ENCODE peak calls at places on chromosomes 13 and 19, in seven cellular contexts. P is lower leg skin, N is mesothelial cell of epicardium, L is endothelial cell, Q is cardiac muscle cell, O is AG09319, D is testis. B is an unnamed sample.

GRCh38 chr19:54662730-54663129 is at the start of gene LILRB4:
- DNase-seq in Q (no peak), L (no peak), P (peak; percentile 32), N (no peak), O (no peak), D (peak; percentile 40), B (no peak)

GRCh38 chr19:10718205-10719196 is 622 bp downstream of the DNM2 start:
- DNase-seq in N (peak; percentile 43), D (peak; percentile 51), L (peak; percentile 66), P (no peak), O (no peak), Q (peak; percentile 51), B (peak; percentile 29)

GRCh38 chr19:50803633-50804419 is 13.6 kb downstream of the ACP4 start:
- DNase-seq in O (no peak), L (peak; percentile 40), N (peak; percentile 45), D (no peak), Q (peak; percentile 21), P (no peak), B (no peak)

GRCh38 chr19:45753548-45753947 is 15.5 kb downstream of the SIX5 start:
- DNase-seq in Q (no peak), L (no peak), D (no peak), O (no peak), N (no peak), P (no peak), B (no peak)

GRCh38 chr19:32896516-32897214 is 27.1 kb upstream of the SLC7A9 start:
- DNase-seq in O (peak; percentile 11), D (no peak), N (no peak), L (no peak), Q (peak; percentile 8), P (no peak), B (no peak)

GRCh38 chr13:79867248-79867647 is 386.3 kb downstream of the NDFIP2 start:
- DNase-seq in O (no peak), N (no peak), L (no peak), Q (peak; percentile 21), D (no peak), P (no peak), B (no peak)

GRCh38 chr19:10420444-10421239 is at the start of gene PDE4A:
- DNase-seq in P (no peak), N (no peak), L (peak; percentile 74), O (no peak), D (no peak), Q (peak; percentile 49), B (no peak)

GRCh38 chr13:89470901-89471300 is 1799.7 kb downstream of the SLITRK5 start:
- DNase-seq in D (no peak), N (no peak), O (no peak), Q (no peak), L (no peak), P (no peak), B (no peak)

GRCh38 chr19:6678690-6679109 is 8.7 kb upstream of the TNFSF14 start:
- DNase-seq in P (no peak), L (no peak), N (no peak), O (no peak), D (no peak), Q (no peak), B (no peak)

GRCh38 chr19:53892981-53893325 is 11.0 kb downstream of the PRKCG start:
- DNase-seq in L (no peak), N (no peak), Q (no peak), D (no peak), P (no peak), O (no peak), B (no peak)

GRCh38 chr19:43623889-43624670 is 4.7 kb upstream of the ZNF428 start:
- DNase-seq in P (no peak), O (no peak), N (no peak), L (no peak), Q (no peak), D (peak; percentile 69), B (no peak)

GRCh38 chr19:42344336-42344893 is 19.0 kb downstream of the MEGF8 start:
- DNase-seq in O (no peak), D (no peak), Q (no peak), L (no peak), P (no peak), N (no peak), B (no peak)

GRCh38 chr19:42345191-42345812 is 19.9 kb downstream of the MEGF8 start:
- DNase-seq in D (no peak), O (peak; percentile 22), Q (peak; percentile 73), P (no peak), L (no peak), N (no peak), B (no peak)

GRCh38 chr19:42348211-42348610 is 22.8 kb downstream of the MEGF8 start:
- DNase-seq in D (no peak), O (no peak), L (no peak), P (no peak), Q (no peak), N (no peak), B (no peak)

DNA sequence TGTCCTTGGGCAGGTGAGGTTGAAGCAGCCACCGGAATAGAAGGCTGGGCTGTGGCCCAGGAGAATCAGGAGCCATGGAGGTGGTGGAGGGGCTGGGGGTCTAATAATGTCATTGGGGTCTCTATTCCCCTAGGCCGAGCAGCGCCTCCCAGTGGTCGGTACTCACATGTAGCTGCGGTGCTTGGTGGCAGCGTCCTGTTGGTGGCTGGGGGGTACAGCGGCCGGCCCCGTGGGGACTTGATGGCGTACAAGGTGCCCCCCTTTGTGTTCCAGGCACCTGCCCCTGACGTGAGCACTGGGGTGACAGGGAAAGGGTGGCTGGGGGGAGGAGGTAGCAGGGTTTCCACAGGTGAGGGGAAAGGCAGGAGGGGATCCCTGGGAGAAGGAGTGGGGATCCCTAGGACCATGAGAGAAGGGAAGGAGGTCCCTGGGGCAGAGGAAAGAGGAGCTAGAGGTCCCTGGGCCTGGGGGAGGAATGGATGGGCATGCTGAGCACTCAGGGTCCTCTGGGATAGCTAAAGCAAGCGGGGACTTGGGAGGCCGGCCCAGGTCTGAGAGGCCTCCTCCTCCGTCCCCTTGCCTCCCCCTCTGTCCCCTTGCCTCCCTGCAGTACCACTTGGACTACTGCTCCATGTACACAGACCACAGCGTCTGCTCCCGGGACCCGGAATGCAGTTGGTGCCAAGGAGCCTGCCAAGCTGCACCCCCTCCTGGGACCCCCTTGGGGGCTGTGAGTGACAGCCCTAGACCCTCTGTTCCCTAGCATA is 18.1 kb downstream of the MEGF8 start:
- DNase-seq in Q (no peak), N (no peak), D (no peak), L (peak; percentile 48), P (no peak), O (no peak), B (no peak)
- TF ChIP-seq CTCF in Q (no peak), N (no peak), D (no peak), L (peak; percentile 37), P (no peak), O (no peak), B (peak; percentile 35)

GRCh38 chr19:3062165-3063105 is at the start of gene TLE5:
- DNase-seq in O (no peak), N (peak; percentile 39), Q (peak; percentile 67), P (no peak), L (peak; percentile 62), D (peak; percentile 74), B (no peak)

GRCh38 chr19:3064011-3064330 is 1.7 kb upstream of the TLE5 start:
- DNase-seq in P (no peak), Q (no peak), D (no peak), L (no peak), N (no peak), O (no peak), B (no peak)

GRCh38 chr19:3059653-3060052 is 2.6 kb downstream of the TLE5 start:
- DNase-seq in O (no peak), L (no peak), D (no peak), Q (no peak), P (no peak), N (no peak), B (no peak)

GRCh38 chr19:3060852-3061182 is 1.5 kb downstream of the TLE5 start:
- DNase-seq in P (no peak), Q (no peak), N (no peak), D (no peak), L (no peak), O (no peak), B (no peak)

DNA sequence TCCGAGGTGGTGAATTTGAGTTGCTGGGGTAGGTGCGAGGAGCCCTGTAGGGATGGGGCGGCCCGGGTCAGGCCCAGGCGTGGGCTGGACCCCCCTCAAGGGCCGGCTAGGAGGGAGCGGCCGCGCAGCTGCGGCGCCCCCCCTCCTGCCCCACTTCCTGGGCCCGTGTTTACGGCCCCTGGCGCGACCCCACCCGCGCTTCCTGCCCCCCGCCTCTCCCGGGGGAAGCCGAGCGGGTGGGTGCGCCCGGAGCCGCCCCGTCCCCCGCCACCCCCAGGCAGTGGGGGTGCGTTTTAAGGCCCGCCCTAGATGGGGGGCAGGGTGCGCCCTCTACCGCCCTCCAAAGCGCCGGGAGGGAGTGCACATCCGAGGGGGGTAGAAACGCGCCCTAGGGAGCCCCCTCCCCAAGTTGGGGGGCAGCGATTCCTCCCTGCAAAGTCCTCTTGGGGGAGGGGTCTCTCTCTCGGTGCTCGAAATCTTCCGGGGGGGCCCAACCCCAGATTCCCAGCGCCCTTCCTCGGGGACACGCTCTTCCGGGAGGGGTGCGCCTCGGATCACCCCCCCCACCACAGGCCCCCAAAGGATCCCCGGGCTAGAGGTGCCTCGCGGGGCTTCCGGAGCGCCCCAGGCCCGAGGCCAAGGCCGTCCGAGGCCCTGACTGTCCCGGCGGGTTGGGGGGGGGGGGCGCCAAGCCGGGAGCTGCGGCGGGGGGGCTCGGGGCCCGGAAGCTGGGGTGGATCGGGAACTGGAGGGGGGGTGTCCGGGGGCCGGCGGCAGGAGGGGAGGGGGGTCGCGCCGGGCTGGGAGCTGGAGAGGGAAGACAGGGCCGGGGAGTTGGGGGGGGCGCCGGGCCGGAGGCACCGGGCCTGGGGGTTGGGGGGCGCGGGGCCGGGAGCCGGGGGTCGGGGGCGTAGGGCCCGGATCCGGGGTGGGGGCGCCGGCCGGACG is 807 bp downstream of the TLE5 start:
- DNase-seq in Q (peak; percentile 60), D (peak; percentile 63), O (no peak), N (no peak), P (no peak), L (no peak), B (no peak)
- TF ChIP-seq CTCF in Q (peak; percentile 39), D (no peak), O (peak; percentile 31), N (no peak), P (no peak), L (no peak), B (peak; percentile 43)

GRCh38 chr13:76036176-76036575 is 400.0 kb downstream of the LMO7 start:
- DNase-seq in O (no peak), N (no peak), P (no peak), L (no peak), D (no peak), Q (peak; percentile 11), B (no peak)

GRCh38 chr13:76038920-76039716 is 403.0 kb downstream of the LMO7 start:
- DNase-seq in N (no peak), Q (no peak), L (no peak), O (no peak), D (no peak), P (no peak), B (no peak)

DNA sequence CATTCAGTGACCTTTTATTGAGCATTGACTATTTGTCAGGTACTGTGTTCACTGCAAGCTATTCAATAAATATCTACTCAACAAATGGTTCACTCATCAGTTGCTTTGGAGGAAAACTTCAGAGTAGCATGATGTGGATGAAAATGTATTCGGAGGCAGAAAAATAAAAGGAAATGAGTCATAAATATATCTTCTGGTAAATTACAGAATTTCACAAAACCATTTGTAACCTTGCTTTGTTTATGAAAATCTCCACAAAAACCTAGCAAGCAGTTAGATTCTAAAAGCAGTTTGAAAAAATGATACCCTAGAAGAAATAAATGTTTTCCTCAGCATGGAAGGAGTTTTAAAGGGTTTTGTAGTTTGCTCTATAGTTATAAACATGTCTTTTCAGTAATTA is 399.6 kb downstream of the LMO7 start:
- DNase-seq in Q (peak; percentile 16), N (no peak), L (no peak), O (no peak), D (no peak), P (no peak), B (no peak)
- TF ChIP-seq CTCF in Q (no peak), N (no peak), L (no peak), O (no peak), D (no peak), P (no peak), B (no peak)

GRCh38 chr19:37983153-37983552 is 76.1 kb downstream of the SIPA1L3 start:
- DNase-seq in N (no peak), D (no peak), Q (no peak), P (no peak), O (no peak), L (no peak), B (no peak)
- TF ChIP-seq CTCF in N (no peak), D (no peak), Q (no peak), P (no peak), O (no peak), L (no peak), B (no peak)